ENCODE peak calls at places on chromosomes 7 and 10, in four cellular contexts. P is H1, F is GM12878, R is HepG2. U is an unnamed sample. For H3K4me1, the result is how much of the 10 kb centered on the place peaks cover.

GRCh38 chr10:95282115-95282514 is 8.7 kb downstream of the PDLIM1 start:
- DNase-seq in F (no peak), P (no peak), R (peak), U (no peak)

GRCh38 chr7:132882714-132883428 is 199.0 kb downstream of the CHCHD3 start:
- DNase-seq in R (no peak), P (no peak), F (peak), U (no peak)

GRCh38 chr7:17507717-17508116 is 209.3 kb downstream of the AHR start:
- DNase-seq in R (peak), P (no peak), F (no peak), U (no peak)

GRCh38 chr10:73889014-73889413 is 14.7 kb upstream of the CAMK2G start:
- DNase-seq in R (no peak), P (no peak), F (no peak), U (no peak)

GRCh38 chr7:72316148-72316547 is 96.0 kb downstream of the CALN1 start:
- DNase-seq in R (no peak), F (no peak), P (no peak), U (no peak)

GRCh38 chr7:81299272-81299671 is 380.4 kb upstream of the SEMA3C start:
- DNase-seq in P (no peak), R (no peak), F (no peak), U (no peak)

GRCh38 chr7:133977409-133978274 is 149.5 kb upstream of the LRGUK start:
- DNase-seq in R (no peak), P (no peak), F (no peak), U (no peak)

GRCh38 chr10:98950106-98950505 is 285.5 kb downstream of the HPSE2 start:
- DNase-seq in P (no peak), R (no peak), F (no peak), U (no peak)

GRCh38 chr7:97187067-97187466 is 69.6 kb downstream of the SDHAF3 start:
- DNase-seq in P (no peak), F (no peak), R (no peak), U (no peak)

GRCh38 chr10:102419561-102420442 is 834 bp upstream of the FBXL15 start:
- DNase-seq in P (peak), F (no peak), R (peak), U (no peak)

GRCh38 chr7:77570330-77571011 is 33.4 kb downstream of the PTPN12 start:
- DNase-seq in P (no peak), R (peak), F (no peak), U (no peak)

GRCh38 chr10:133372507-133372906 is 647 bp downstream of the ECHS1 start:
- DNase-seq in F (no peak), R (no peak), P (no peak), U (no peak)

GRCh38 chr7:77226357-77226839 is 26.8 kb upstream of the FGL2 start:
- DNase-seq in R (no peak), P (no peak), F (no peak), U (no peak)

GRCh38 chr7:151408839-151409554 is 841 bp downstream of the WDR86 start:
- DNase-seq in P (peak), R (peak), F (peak), U (no peak)

GRCh38 chr7:139572071-139572470 is 48.6 kb downstream of the CLEC2L start:
- DNase-seq in P (no peak), F (no peak), R (no peak), U (no peak)

GRCh38 chr7:39656415-39656814 is 33.0 kb downstream of the RALA start:
- DNase-seq in R (no peak), P (no peak), F (no peak), U (no peak)

GRCh38 chr7:29177963-29178612 is 16.5 kb upstream of the CHN2 start:
- DNase-seq in R (no peak), P (no peak), F (no peak), U (no peak)

GRCh38 chr7:518630-519428 is 817 bp downstream of the PDGFA start:
- DNase-seq in P (peak), F (no peak), R (no peak), U (no peak)

GRCh38 chr10:33067917-33068316 is 109.9 kb upstream of the ITGB1 start:
- DNase-seq in P (no peak), F (no peak), R (no peak), U (no peak)

GRCh38 chr7:107230334-107230733 is 61.5 kb downstream of the HBP1 start:
- DNase-seq in F (no peak), R (no peak), P (no peak), U (no peak)

GRCh38 chr7:55021951-55022617 is 3.3 kb downstream of the EGFR start:
- DNase-seq in P (no peak), R (no peak), F (no peak), U (no peak)

GRCh38 chr10:112052176-112052575 is 131.4 kb downstream of the GPAM start:
- DNase-seq in R (no peak), P (no peak), F (no peak), U (no peak)

GRCh38 chr7:74183142-74183541 is 9.0 kb downstream of the EIF4H start:
- DNase-seq in P (no peak), F (no peak), R (no peak), U (no peak)

GRCh38 chr7:101911800-101912705 is 94.6 kb downstream of the CUX1 start:
- DNase-seq in R (peak), P (no peak), F (no peak), U (no peak)

GRCh38 chr10:1190791-1191490 is 134.8 kb downstream of the WDR37 start:
- DNase-seq in F (no peak), P (no peak), R (no peak), U (no peak)

GRCh38 chr7:129970816-129971215 is 18.1 kb upstream of the UBE2H start:
- DNase-seq in R (no peak), F (no peak), P (no peak), U (no peak)

GRCh38 chr7:118183586-118184391 is at the start of gene LSM8:
- DNase-seq in R (peak), F (peak), P (peak), U (peak)

GRCh38 chr10:88091490-88092061 is 228.2 kb downstream of the PTEN start:
- DNase-seq in P (no peak), R (no peak), F (peak), U (no peak)

DNA sequence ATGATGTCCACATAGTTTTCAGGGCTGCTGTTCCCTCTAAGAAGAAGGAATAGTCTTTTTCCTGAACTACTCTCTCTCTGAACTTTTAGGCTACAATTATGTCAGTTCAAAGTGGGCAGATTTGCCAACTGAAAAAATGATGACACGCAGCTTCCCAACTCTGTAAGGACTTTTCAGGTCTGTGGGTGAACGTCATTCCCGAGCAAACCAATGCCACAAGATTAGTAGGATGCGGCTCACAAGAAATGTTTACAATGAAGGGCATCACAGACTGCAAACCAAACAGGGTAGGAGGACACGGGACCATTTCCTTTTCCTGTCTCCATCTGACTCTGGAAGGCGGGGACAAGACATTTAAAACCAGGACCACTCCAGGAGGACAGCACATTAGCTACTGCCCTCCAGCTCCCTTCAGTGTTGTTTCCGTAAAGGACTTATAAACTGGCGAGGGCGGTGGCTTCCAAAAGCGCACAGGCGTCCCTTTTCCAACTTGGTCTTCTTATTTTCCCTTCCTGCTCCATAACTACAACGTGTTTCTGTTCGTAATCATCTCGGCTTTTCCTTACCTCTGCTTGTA is 539 bp upstream of the MKLN1 start:
- DNase-seq in F (no peak), P (no peak), R (peak), U (no peak)
- H3K4me1 ChIP-seq in F (under half), P (under half), R (half or more), U (under half)

GRCh38 chr10:130464426-130464825 is 328.2 kb downstream of the GLRX3 start:
- DNase-seq in P (peak), R (no peak), F (no peak), U (no peak)

GRCh38 chr10:130466271-130466997 is 330.2 kb downstream of the GLRX3 start:
- DNase-seq in P (peak), R (no peak), F (no peak), U (no peak)

GRCh38 chr10:130461631-130462030 is 325.4 kb downstream of the GLRX3 start:
- DNase-seq in P (peak), R (no peak), F (no peak), U (no peak)

GRCh38 chr10:130463876-130464360 is 327.7 kb downstream of the GLRX3 start:
- DNase-seq in P (no peak), R (no peak), F (no peak), U (no peak)

GRCh38 chr10:130463104-130463875 is 327.1 kb downstream of the GLRX3 start:
- DNase-seq in F (no peak), R (no peak), P (peak), U (no peak)
- TF ChIP-seq SUZ12 in F (no peak), R (no peak), P (no peak), U (no peak)

GRCh38 chr10:132331259-132331955 is 586 bp upstream of the LRRC27 start:
- DNase-seq in R (no peak), P (no peak), F (no peak), U (no peak)
- H3K4me1 ChIP-seq in R (under half), P (under half), F (under half), U (under half)

GRCh38 chr10:45375101-45375500 is 1.1 kb downstream of the ALOX5 start:
- DNase-seq in P (no peak), R (no peak), F (no peak), U (no peak)
- TF ChIP-seq SUZ12 in P (no peak), R (no peak), F (no peak), U (no peak)

GRCh38 chr7:150372271-150373048 is 3.8 kb downstream of the REPIN1 start:
- DNase-seq in P (no peak), R (no peak), F (no peak), U (no peak)
- H3K4me1 ChIP-seq in P (under half), R (half or more), F (under half), U (under half)